ENCODE peak calls at places on chromosomes 3 and 15, in nine cellular contexts. One of them, this sample, is unnamed.

GRCh38 chr15:42275780-42276395 is 2.7 kb upstream of the TMEM87A start:
- DNase-seq in WERI-Rb-1: no peak
- DNase-seq in astrocyte: no peak
- DNase-seq in GM12865: no peak
- DNase-seq in mucosa of descending colon: no peak
- DNase-seq in transverse colon: no peak
- DNase-seq in fibroblast of pulmonary artery: no peak
- DNase-seq in hepatocyte: no peak
- DNase-seq in NB4: peak; percentile 46
- DNase-seq in this sample: no peak

GRCh38 chr3:190537131-190537530 is 23.2 kb downstream of the IL1RAP start:
- DNase-seq in GM12865: no peak
- DNase-seq in transverse colon: no peak
- DNase-seq in WERI-Rb-1: no peak
- DNase-seq in astrocyte: no peak
- DNase-seq in fibroblast of pulmonary artery: no peak
- DNase-seq in mucosa of descending colon: no peak
- DNase-seq in NB4: no peak
- DNase-seq in hepatocyte: no peak
- DNase-seq in this sample: no peak

GRCh38 chr15:96326551-96327154 is 3.8 kb upstream of the NR2F2 start:
- DNase-seq in NB4: peak; percentile 95
- DNase-seq in WERI-Rb-1: no peak
- DNase-seq in hepatocyte: peak; percentile 66
- DNase-seq in mucosa of descending colon: peak; percentile 54
- DNase-seq in fibroblast of pulmonary artery: peak; percentile 74
- DNase-seq in GM12865: no peak
- DNase-seq in transverse colon: peak; percentile 30
- DNase-seq in astrocyte: peak; percentile 58
- DNase-seq in this sample: peak; percentile 27

GRCh38 chr3:114451561-114452018 is 157.8 kb downstream of the TIGIT start:
- DNase-seq in fibroblast of pulmonary artery: peak; percentile 39
- DNase-seq in NB4: no peak
- DNase-seq in hepatocyte: no peak
- DNase-seq in mucosa of descending colon: no peak
- DNase-seq in astrocyte: peak; percentile 37
- DNase-seq in WERI-Rb-1: no peak
- DNase-seq in GM12865: no peak
- DNase-seq in transverse colon: peak; percentile 11
- DNase-seq in this sample: peak; percentile 65

GRCh38 chr3:184315506-184315867 is 1.1 kb downstream of the EIF4G1 start:
- DNase-seq in mucosa of descending colon: no peak
- DNase-seq in WERI-Rb-1: no peak
- DNase-seq in fibroblast of pulmonary artery: no peak
- DNase-seq in hepatocyte: no peak
- DNase-seq in NB4: peak; percentile 48
- DNase-seq in astrocyte: no peak
- DNase-seq in GM12865: no peak
- DNase-seq in transverse colon: no peak
- DNase-seq in this sample: no peak

GRCh38 chr3:69319652-69320051 is 66.2 kb downstream of the FRMD4B start:
- DNase-seq in WERI-Rb-1: no peak
- DNase-seq in transverse colon: no peak
- DNase-seq in fibroblast of pulmonary artery: no peak
- DNase-seq in hepatocyte: no peak
- DNase-seq in GM12865: peak; percentile 65
- DNase-seq in mucosa of descending colon: no peak
- DNase-seq in astrocyte: no peak
- DNase-seq in NB4: no peak
- DNase-seq in this sample: no peak

GRCh38 chr15:78211189-78211921 is 23.0 kb downstream of the ACSBG1 start:
- DNase-seq in fibroblast of pulmonary artery: peak; percentile 47
- DNase-seq in astrocyte: no peak
- DNase-seq in NB4: peak; percentile 46
- DNase-seq in mucosa of descending colon: no peak
- DNase-seq in GM12865: no peak
- DNase-seq in transverse colon: no peak
- DNase-seq in WERI-Rb-1: no peak
- DNase-seq in hepatocyte: no peak
- DNase-seq in this sample: no peak

GRCh38 chr3:126121632-126122031 is 37.7 kb upstream of the SLC41A3 start:
- DNase-seq in hepatocyte: no peak
- DNase-seq in transverse colon: no peak
- DNase-seq in fibroblast of pulmonary artery: no peak
- DNase-seq in WERI-Rb-1: peak; percentile 2
- DNase-seq in mucosa of descending colon: no peak
- DNase-seq in GM12865: no peak
- DNase-seq in astrocyte: no peak
- DNase-seq in NB4: no peak
- DNase-seq in this sample: no peak

GRCh38 chr3:189386739-189387138 is 215.0 kb downstream of the TPRG1 start:
- DNase-seq in fibroblast of pulmonary artery: no peak
- DNase-seq in mucosa of descending colon: no peak
- DNase-seq in hepatocyte: no peak
- DNase-seq in NB4: no peak
- DNase-seq in transverse colon: no peak
- DNase-seq in WERI-Rb-1: no peak
- DNase-seq in GM12865: no peak
- DNase-seq in astrocyte: no peak
- DNase-seq in this sample: no peak

GRCh38 chr3:196969660-196970546 is 1.3 kb upstream of the PIGZ start:
- DNase-seq in GM12865: peak; percentile 80
- DNase-seq in fibroblast of pulmonary artery: peak; percentile 55
- DNase-seq in hepatocyte: peak; percentile 86
- DNase-seq in mucosa of descending colon: peak; percentile 73
- DNase-seq in WERI-Rb-1: peak; percentile 23
- DNase-seq in NB4: peak; percentile 80
- DNase-seq in transverse colon: peak; percentile 70
- DNase-seq in astrocyte: no peak
- DNase-seq in this sample: peak; percentile 68

GRCh38 chr15:51576911-51577500 is 45.6 kb downstream of the DMXL2 start:
- DNase-seq in hepatocyte: peak; percentile 13
- DNase-seq in mucosa of descending colon: no peak
- DNase-seq in NB4: peak; percentile 89
- DNase-seq in fibroblast of pulmonary artery: peak; percentile 85
- DNase-seq in WERI-Rb-1: no peak
- DNase-seq in GM12865: no peak
- DNase-seq in transverse colon: no peak
- DNase-seq in astrocyte: peak; percentile 14
- DNase-seq in this sample: peak; percentile 27

GRCh38 chr15:74203914-74204431 is 1.4 kb upstream of the STRA6 start:
- DNase-seq in WERI-Rb-1: peak; percentile 76
- DNase-seq in hepatocyte: peak; percentile 64
- DNase-seq in GM12865: no peak
- DNase-seq in fibroblast of pulmonary artery: peak; percentile 66
- DNase-seq in astrocyte: peak; percentile 83
- DNase-seq in NB4: no peak
- DNase-seq in mucosa of descending colon: peak; percentile 52
- DNase-seq in transverse colon: no peak
- DNase-seq in this sample: no peak
- TF ChIP-seq CTCF in WERI-Rb-1: no peak
- TF ChIP-seq CTCF in hepatocyte: no peak
- TF ChIP-seq CTCF in GM12865: no peak
- TF ChIP-seq CTCF in fibroblast of pulmonary artery: no peak
- TF ChIP-seq CTCF in astrocyte: no peak
- TF ChIP-seq CTCF in NB4: no peak
- TF ChIP-seq CTCF in mucosa of descending colon: no peak
- TF ChIP-seq CTCF in transverse colon: no peak
- TF ChIP-seq CTCF in this sample: no peak

GRCh38 chr3:149373235-149374125 is 4.0 kb downstream of the TM4SF1 start:
- DNase-seq in NB4: peak; percentile 62
- DNase-seq in mucosa of descending colon: no peak
- DNase-seq in WERI-Rb-1: no peak
- DNase-seq in GM12865: no peak
- DNase-seq in fibroblast of pulmonary artery: peak; percentile 92
- DNase-seq in transverse colon: no peak
- DNase-seq in astrocyte: peak; percentile 73
- DNase-seq in hepatocyte: peak; percentile 61
- DNase-seq in this sample: no peak

GRCh38 chr3:149368850-149369497 is 8.5 kb downstream of the TM4SF1 start:
- DNase-seq in transverse colon: no peak
- DNase-seq in astrocyte: no peak
- DNase-seq in GM12865: no peak
- DNase-seq in mucosa of descending colon: no peak
- DNase-seq in fibroblast of pulmonary artery: peak; percentile 39
- DNase-seq in hepatocyte: no peak
- DNase-seq in WERI-Rb-1: no peak
- DNase-seq in NB4: no peak
- DNase-seq in this sample: no peak

GRCh38 chr3:149371723-149372114 is 5.7 kb downstream of the TM4SF1 start:
- DNase-seq in WERI-Rb-1: no peak
- DNase-seq in astrocyte: no peak
- DNase-seq in hepatocyte: no peak
- DNase-seq in mucosa of descending colon: no peak
- DNase-seq in GM12865: no peak
- DNase-seq in NB4: no peak
- DNase-seq in fibroblast of pulmonary artery: no peak
- DNase-seq in transverse colon: no peak
- DNase-seq in this sample: no peak

GRCh38 chr3:149369991-149370866 is 7.2 kb downstream of the TM4SF1 start:
- DNase-seq in hepatocyte: no peak
- DNase-seq in mucosa of descending colon: no peak
- DNase-seq in NB4: no peak
- DNase-seq in fibroblast of pulmonary artery: peak; percentile 49
- DNase-seq in GM12865: no peak
- DNase-seq in WERI-Rb-1: no peak
- DNase-seq in astrocyte: no peak
- DNase-seq in transverse colon: no peak
- DNase-seq in this sample: no peak

GRCh38 chr3:149371001-149371722 is 6.3 kb downstream of the TM4SF1 start:
- DNase-seq in GM12865: no peak
- DNase-seq in WERI-Rb-1: no peak
- DNase-seq in mucosa of descending colon: no peak
- DNase-seq in astrocyte: peak; percentile 40
- DNase-seq in NB4: peak; percentile 32
- DNase-seq in hepatocyte: peak; percentile 59
- DNase-seq in fibroblast of pulmonary artery: peak; percentile 84
- DNase-seq in transverse colon: no peak
- DNase-seq in this sample: no peak
- TF ChIP-seq CTCF in GM12865: no peak
- TF ChIP-seq CTCF in WERI-Rb-1: no peak
- TF ChIP-seq CTCF in mucosa of descending colon: no peak
- TF ChIP-seq CTCF in astrocyte: no peak
- TF ChIP-seq CTCF in NB4: no peak
- TF ChIP-seq CTCF in hepatocyte: peak; percentile 26
- TF ChIP-seq CTCF in fibroblast of pulmonary artery: no peak
- TF ChIP-seq CTCF in transverse colon: peak; percentile 9
- TF ChIP-seq CTCF in this sample: no peak

DNA sequence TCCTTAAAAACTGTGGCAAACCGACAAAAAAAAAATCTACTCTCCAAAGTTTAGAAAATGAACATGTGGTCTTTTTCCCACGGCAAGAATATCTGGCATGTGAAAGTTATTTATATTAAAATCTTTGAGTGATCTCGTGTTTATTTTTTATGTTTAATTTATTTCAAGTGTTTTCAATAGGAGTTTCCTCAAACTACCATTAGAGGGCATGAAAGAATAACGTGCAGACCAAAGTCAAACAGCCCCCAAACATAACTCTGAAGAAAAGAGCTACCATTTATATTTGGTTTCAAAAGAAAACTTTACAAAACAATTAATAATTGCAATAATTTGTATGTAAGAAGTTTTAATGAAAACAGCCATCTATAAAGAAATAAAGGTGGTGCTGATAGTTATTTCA is 286.3 kb downstream of the ZIC4 start:
- DNase-seq in transverse colon: no peak
- DNase-seq in NB4: peak; percentile 6
- DNase-seq in WERI-Rb-1: no peak
- DNase-seq in hepatocyte: peak; percentile 11
- DNase-seq in astrocyte: peak; percentile 4
- DNase-seq in mucosa of descending colon: no peak
- DNase-seq in fibroblast of pulmonary artery: peak; percentile 29
- DNase-seq in GM12865: no peak
- DNase-seq in this sample: no peak
- TF ChIP-seq CTCF in transverse colon: peak; percentile 29
- TF ChIP-seq CTCF in NB4: no peak
- TF ChIP-seq CTCF in WERI-Rb-1: peak; percentile 16
- TF ChIP-seq CTCF in hepatocyte: peak; percentile 65
- TF ChIP-seq CTCF in astrocyte: peak; percentile 45
- TF ChIP-seq CTCF in mucosa of descending colon: no peak
- TF ChIP-seq CTCF in fibroblast of pulmonary artery: peak; percentile 41
- TF ChIP-seq CTCF in GM12865: no peak
- TF ChIP-seq CTCF in this sample: peak; percentile 12

GRCh38 chr3:31531465-31531991 is 1.2 kb upstream of the STT3B start:
- DNase-seq in NB4: no peak
- DNase-seq in hepatocyte: peak; percentile 13
- DNase-seq in WERI-Rb-1: no peak
- DNase-seq in GM12865: peak; percentile 32
- DNase-seq in astrocyte: peak; percentile 6
- DNase-seq in fibroblast of pulmonary artery: no peak
- DNase-seq in mucosa of descending colon: no peak
- DNase-seq in transverse colon: no peak
- DNase-seq in this sample: no peak

GRCh38 chr3:31534036-31534435 is 1.3 kb downstream of the STT3B start:
- DNase-seq in hepatocyte: peak; percentile 26
- DNase-seq in WERI-Rb-1: no peak
- DNase-seq in astrocyte: peak; percentile 10
- DNase-seq in transverse colon: no peak
- DNase-seq in NB4: peak; percentile 69
- DNase-seq in mucosa of descending colon: no peak
- DNase-seq in GM12865: peak; percentile 47
- DNase-seq in fibroblast of pulmonary artery: peak; percentile 20
- DNase-seq in this sample: no peak

GRCh38 chr3:31533169-31533870 is 595 bp downstream of the STT3B start:
- DNase-seq in NB4: peak; percentile 55
- DNase-seq in mucosa of descending colon: peak; percentile 83
- DNase-seq in hepatocyte: peak; percentile 77
- DNase-seq in transverse colon: peak; percentile 66
- DNase-seq in astrocyte: peak; percentile 8
- DNase-seq in WERI-Rb-1: peak; percentile 38
- DNase-seq in GM12865: peak; percentile 67
- DNase-seq in fibroblast of pulmonary artery: peak; percentile 20
- DNase-seq in this sample: peak; percentile 63

GRCh38 chr3:31531992-31532586 is 636 bp upstream of the STT3B start:
- DNase-seq in astrocyte: peak; percentile 95
- DNase-seq in WERI-Rb-1: peak; percentile 99
- DNase-seq in NB4: peak; percentile 99
- DNase-seq in GM12865: peak; percentile 100
- DNase-seq in fibroblast of pulmonary artery: peak; percentile 99
- DNase-seq in mucosa of descending colon: peak; percentile 100
- DNase-seq in hepatocyte: peak; percentile 100
- DNase-seq in transverse colon: peak; percentile 99
- DNase-seq in this sample: peak; percentile 99

DNA sequence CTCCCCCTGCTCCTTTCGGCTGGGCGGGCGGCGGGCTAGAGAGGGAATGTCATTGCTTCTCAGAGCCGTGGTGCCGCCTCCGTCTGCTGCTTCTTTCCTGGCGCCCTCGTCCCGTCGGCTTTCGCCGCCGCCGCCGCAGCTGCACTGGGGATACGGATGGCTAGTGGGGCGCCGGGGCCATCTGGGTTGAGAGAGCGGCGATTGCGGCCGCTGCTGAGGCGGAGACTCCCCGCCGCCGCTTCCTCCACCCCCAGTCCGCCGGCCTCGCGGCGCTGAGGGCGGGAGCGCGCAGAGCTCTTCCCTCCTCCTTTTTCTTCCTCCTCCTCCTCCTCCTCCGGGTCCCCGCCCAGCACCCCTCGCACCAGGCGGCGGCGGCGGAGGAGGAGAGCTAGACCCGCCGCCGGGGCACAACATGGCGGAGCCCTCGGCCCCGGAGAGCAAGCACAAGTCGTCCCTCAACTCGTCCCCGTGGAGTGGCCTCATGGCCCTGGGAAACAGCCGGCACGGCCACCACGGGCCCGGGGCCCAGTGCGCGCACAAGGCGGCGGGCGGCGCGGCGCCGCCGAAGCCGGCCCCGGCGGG is at the start of gene STT3B:
- DNase-seq in transverse colon: peak; percentile 86
- DNase-seq in NB4: peak; percentile 90
- DNase-seq in WERI-Rb-1: no peak
- DNase-seq in astrocyte: peak; percentile 63
- DNase-seq in hepatocyte: peak; percentile 86
- DNase-seq in GM12865: peak; percentile 93
- DNase-seq in fibroblast of pulmonary artery: peak; percentile 81
- DNase-seq in mucosa of descending colon: peak; percentile 92
- DNase-seq in this sample: peak; percentile 80
- TF ChIP-seq CTCF in transverse colon: no peak
- TF ChIP-seq CTCF in NB4: no peak
- TF ChIP-seq CTCF in WERI-Rb-1: no peak
- TF ChIP-seq CTCF in astrocyte: no peak
- TF ChIP-seq CTCF in hepatocyte: peak; percentile 4
- TF ChIP-seq CTCF in GM12865: no peak
- TF ChIP-seq CTCF in fibroblast of pulmonary artery: no peak
- TF ChIP-seq CTCF in mucosa of descending colon: no peak
- TF ChIP-seq CTCF in this sample: no peak

This sample was measured in body of pancreas.